ENCODE peak calls at places on chromosomes 2 and 18, in ten cellular contexts. G, L, V, O, H, F, D, A, I and Z are unnamed samples.

GRCh38 chr18:79210002-79210910 is 141.1 kb downstream of the ATP9B start:
- DNase-seq in L (no peak), F (no peak), G (no peak), H (no peak), O (no peak), I (no peak), A (no peak), D (no peak), V (no peak), Z (no peak)

GRCh38 chr18:79769698-79770500 is 27.8 kb upstream of the KCNG2 start:
- DNase-seq in F (no peak), D (no peak), L (no peak), H (no peak), G (no peak), A (no peak), I (no peak), O (no peak), V (no peak), Z (no peak)

GRCh38 chr2:12980817-12981216 is 264.1 kb downstream of the TRIB2 start:
- DNase-seq in O (no peak), L (no peak), V (no peak), D (no peak), A (no peak), H (no peak), F (no peak), I (no peak), G (no peak), Z (no peak)

GRCh38 chr2:37527362-37527761 is 144.1 kb downstream of the CDC42EP3 start:
- DNase-seq in D (no peak), H (no peak), G (no peak), V (no peak), O (no peak), A (no peak), I (peak; percentile 24), L (no peak), F (no peak), Z (no peak)

GRCh38 chr18:75607701-75608100 is 180.2 kb upstream of the SMIM21 start:
- DNase-seq in H (peak; percentile 7), O (no peak), G (no peak), D (no peak), L (no peak), F (no peak), I (no peak), A (no peak), V (no peak), Z (no peak)

GRCh38 chr2:85913854-85914524 is 25.2 kb upstream of the ST3GAL5 start:
- DNase-seq in D (no peak), F (peak; percentile 84), L (no peak), I (no peak), A (peak; percentile 50), G (no peak), V (no peak), H (peak; percentile 59), O (no peak), Z (no peak)

GRCh38 chr2:167986223-167986622 is 261.2 kb downstream of the STK39 start:
- DNase-seq in A (no peak), F (no peak), D (no peak), V (no peak), G (no peak), I (no peak), L (no peak), O (no peak), H (peak; percentile 16), Z (no peak)

GRCh38 chr2:105802587-105802986 is 57.9 kb downstream of the NCK2 start:
- DNase-seq in V (peak; percentile 48), L (peak; percentile 42), H (no peak), A (no peak), G (no peak), I (no peak), D (no peak), O (peak; percentile 74), F (no peak), Z (no peak)

GRCh38 chr18:37553633-37554398 is 11.8 kb downstream of the CELF4 start:
- DNase-seq in D (no peak), I (no peak), V (no peak), F (no peak), L (peak; percentile 21), G (no peak), A (no peak), H (no peak), O (no peak), Z (no peak)

GRCh38 chr2:238668426-238668825 is 179.5 kb upstream of the TWIST2 start:
- DNase-seq in D (no peak), L (no peak), V (no peak), F (no peak), H (no peak), O (peak; percentile 12), G (no peak), I (no peak), A (no peak), Z (no peak)